ENCODE peak calls at places on chromosomes 5 and 9, in six cellular contexts. C is AG08395; L is activated naive CD4-positive, alpha-beta T cell treated with anti-CD3 and anti-CD28 coated beads, Interleukin-2, amount 50 U/mL, for 16 hours; S is HFFc6; N is left colon; R is myocyte. M is an unnamed sample.

GRCh38 chr9:130137081-130137869 is 34.9 kb upstream of the NCS1 start:
- DNase-seq in C (no peak), L (no peak), S (no peak), N (no peak), R (no peak), M (no peak)

GRCh38 chr5:181170996-181171395 is 23.6 kb downstream of the OR2V2 start:
- DNase-seq in C (peak; percentile 33), L (no peak), S (peak; percentile 69), N (no peak), R (no peak), M (no peak)

GRCh38 chr5:142697356-142697807 is 11.5 kb upstream of the FGF1 start:
- DNase-seq in C (peak; percentile 15), L (no peak), S (peak; percentile 38), N (no peak), R (no peak), M (no peak)

GRCh38 chr5:67814569-67815311 is 400.8 kb upstream of the PIK3R1 start:
- DNase-seq in C (no peak), L (no peak), S (no peak), N (no peak), R (no peak), M (no peak)

GRCh38 chr5:44565872-44566271 is 176.7 kb upstream of the FGF10 start:
- DNase-seq in C (peak; percentile 4), L (no peak), S (no peak), N (no peak), R (no peak), M (no peak)

GRCh38 chr5:103886826-103887225 is 324.2 kb upstream of the NUDT12 start:
- DNase-seq in C (no peak), L (no peak), S (no peak), N (no peak), R (no peak), M (no peak)

GRCh38 chr9:123761905-123762605 is 167.9 kb downstream of the DENND1A start:
- DNase-seq in C (no peak), L (no peak), S (no peak), N (no peak), R (peak; percentile 11), M (no peak)

GRCh38 chr5:179297486-179298180 is 47.6 kb downstream of the ADAMTS2 start:
- DNase-seq in C (no peak), L (no peak), S (no peak), N (no peak), R (no peak), M (no peak)

GRCh38 chr5:178142642-178143041 is 11.0 kb downstream of the NHP2 start:
- DNase-seq in C (no peak), L (no peak), S (no peak), N (no peak), R (no peak), M (no peak)

GRCh38 chr9:91727316-91727861 is 222.6 kb downstream of the ROR2 start:
- DNase-seq in C (peak; percentile 79), L (no peak), S (peak; percentile 45), N (no peak), R (peak; percentile 45), M (no peak)

GRCh38 chr9:6757988-6758417 is 230 bp downstream of the KDM4C start:
- DNase-seq in C (peak; percentile 99), L (no peak), S (no peak), N (no peak), R (no peak), M (no peak)

GRCh38 chr5:155471027-155471426 is 457.5 kb downstream of the KIF4B start:
- DNase-seq in C (no peak), L (no peak), S (no peak), N (no peak), R (no peak), M (no peak)

GRCh38 chr5:145854651-145855258 is 18.1 kb downstream of the GRXCR2 start:
- DNase-seq in C (peak; percentile 77), L (no peak), S (peak; percentile 64), N (peak; percentile 84), R (peak; percentile 82), M (no peak)

GRCh38 chr5:11007251-11007650 is 246.2 kb upstream of the DAP start:
- DNase-seq in C (no peak), L (no peak), S (no peak), N (no peak), R (no peak), M (no peak)

M was measured in effector CD4-positive, alpha-beta T cell.